ENCODE peak calls at places on chromosomes 13 and 19, in five cellular contexts. Y is activated CD4-positive, alpha-beta T cell treated with anti-CD3 and anti-CD28 coated beads for 4 hours; S is GM04503; J is stimulated activated CD4-positive, alpha-beta T cell treated with anti-CD3 and anti-CD28 coated beads, Interleukin-2, amount 100 ng/mL, for 48 hours; B is sciatic nerve. H is an unnamed sample.

GRCh38 chr13:42660367-42660965 is 86.5 kb downstream of the TNFSF11 start:
- DNase-seq in Y (no peak), S (no peak), J (no peak), B (no peak), H (no peak)

GRCh38 chr13:47158583-47158982 is 261.7 kb upstream of the HTR2A start:
- DNase-seq in Y (no peak), S (no peak), J (no peak), B (no peak), H (no peak)

GRCh38 chr19:38538386-38538785 is 79.4 kb downstream of the MAP4K1 start:
- DNase-seq in Y (no peak), S (no peak), J (no peak), B (no peak), H (no peak)

GRCh38 chr19:7982651-7983099 is 22.8 kb downstream of the ELAVL1 start:
- DNase-seq in Y (no peak), S (no peak), J (no peak), B (no peak), H (no peak)

GRCh38 chr19:23118400-23118799 is 1.6 kb downstream of the ZNF730 start:
- DNase-seq in Y (no peak), S (no peak), J (no peak), B (no peak), H (no peak)

GRCh38 chr19:54204767-54205468 is 4.3 kb downstream of the RPS9 start:
- DNase-seq in Y (no peak), S (no peak), J (no peak), B (no peak), H (no peak)

GRCh38 chr13:50230365-50230978 is 215.2 kb downstream of the KCNRG start:
- DNase-seq in Y (no peak), S (no peak), J (no peak), B (no peak), H (no peak)

GRCh38 chr19:10603084-10603872 is 16.2 kb upstream of the AP1M2 start:
- DNase-seq in Y (peak), S (no peak), J (peak), B (peak), H (peak)

GRCh38 chr19:30216453-30216852 is 155.7 kb upstream of the ZNF536 start:
- DNase-seq in Y (no peak), S (no peak), J (no peak), B (no peak), H (no peak)

GRCh38 chr13:73465629-73465974 is 406.8 kb downstream of the KLF5 start:
- DNase-seq in Y (no peak), S (peak), J (no peak), B (no peak), H (no peak)

GRCh38 chr13:42991892-42992584 is at the start of gene EPSTI1:
- DNase-seq in Y (peak), S (no peak), J (peak), B (peak), H (peak)

GRCh38 chr19:29878973-29879654 is 62.9 kb upstream of the URI1 start:
- DNase-seq in Y (no peak), S (peak), J (no peak), B (peak), H (no peak)

GRCh38 chr19:6556480-6556879 is 25.7 kb downstream of the TNFSF9 start:
- DNase-seq in Y (no peak), S (no peak), J (no peak), B (no peak), H (no peak)

GRCh38 chr13:48579167-48579918 is 46.5 kb upstream of the RCBTB2 start:
- DNase-seq in Y (no peak), S (no peak), J (no peak), B (no peak), H (no peak)

GRCh38 chr19:13761423-13761822 is 2.9 kb upstream of the MRI1 start:
- DNase-seq in Y (no peak), S (no peak), J (no peak), B (no peak), H (no peak)

GRCh38 chr13:47232516-47232915 is 335.7 kb upstream of the HTR2A start:
- DNase-seq in Y (no peak), S (no peak), J (no peak), B (no peak), H (no peak)

GRCh38 chr13:111897846-111898215 is 169.1 kb upstream of the SOX1 start:
- DNase-seq in Y (no peak), S (no peak), J (no peak), B (peak), H (peak)

GRCh38 chr13:61797397-61797796 is 381.7 kb upstream of the PCDH20 start:
- DNase-seq in Y (no peak), S (no peak), J (no peak), B (no peak), H (no peak)

GRCh38 chr13:33797622-33798021 is 20.3 kb upstream of the RFC3 start:
- DNase-seq in Y (no peak), S (no peak), J (no peak), B (no peak), H (no peak)

GRCh38 chr13:110869231-110869804 is 45.6 kb downstream of the ANKRD10 start:
- DNase-seq in Y (no peak), S (peak), J (no peak), B (no peak), H (peak)

GRCh38 chr19:52451241-52451640 is 2.1 kb upstream of the ZNF578 start:
- DNase-seq in Y (no peak), S (no peak), J (no peak), B (no peak), H (no peak)

GRCh38 chr13:67632590-67632989 is 402.5 kb upstream of the PCDH9 start:
- DNase-seq in Y (no peak), S (no peak), J (no peak), B (no peak), H (no peak)

GRCh38 chr13:28318418-28318995 is 176.4 kb downstream of the FLT1 start:
- DNase-seq in Y (no peak), S (no peak), J (no peak), B (no peak), H (no peak)

GRCh38 chr19:18450934-18451836 is 13.3 kb upstream of the ISYNA1 start:
- DNase-seq in Y (peak), S (no peak), J (peak), B (peak), H (peak)

GRCh38 chr13:112729408-112729807 is 39.6 kb downstream of the ATP11A start:
- DNase-seq in Y (no peak), S (no peak), J (no peak), B (peak), H (peak)

GRCh38 chr19:10797078-10797477 is 38.9 kb downstream of the TMED1 start:
- DNase-seq in Y (peak), S (no peak), J (peak), B (no peak), H (no peak)

H was measured in sigmoid colon.